ENCODE peak calls at places on chromosomes 1 and 21, in seven cellular contexts. H is GM23338; R is CD8-positive, alpha-beta memory T cell; S is activated effector memory CD4-positive, alpha-beta T cell treated with anti-CD3 and anti-CD28 coated beads, Interleukin-2, amount 50 U/mL, for 16 hours; M is fibroblast of pulmonary artery; Z is astrocyte of the spinal cord; U is esophagus muscularis mucosa. I is an unnamed sample.

GRCh38 chr1:233025156-233025555 is 74.7 kb downstream of the NTPCR start:
- DNase-seq in U (no peak), Z (peak), H (peak), R (no peak), M (peak), S (no peak), I (peak)

GRCh38 chr1:237814319-237814924 is 76.3 kb downstream of the ZP4 start:
- DNase-seq in H (peak), Z (peak), M (peak), R (no peak), S (no peak), U (no peak), I (peak)

GRCh38 chr1:158035976-158036583 is 42.6 kb downstream of the KIRREL1 start:
- DNase-seq in H (peak), Z (peak), R (no peak), S (no peak), U (no peak), M (peak), I (peak)

GRCh38 chr1:111218947-111219346 is 8.6 kb upstream of the CHI3L2 start:
- DNase-seq in S (no peak), H (no peak), U (no peak), R (no peak), M (no peak), Z (no peak), I (no peak)

GRCh38 chr21:23401278-23401677 is 2206.0 kb downstream of the MRPL39 start:
- DNase-seq in S (no peak), R (no peak), H (peak), U (no peak), M (peak), Z (no peak), I (peak)

GRCh38 chr1:50103615-50104081 is 5.1 kb upstream of the ELAVL4 start:
- DNase-seq in Z (no peak), R (no peak), M (no peak), U (peak), S (no peak), H (no peak), I (no peak)

GRCh38 chr1:41175546-41175945 is 66.6 kb downstream of the SCMH1 start:
- DNase-seq in H (no peak), R (no peak), U (no peak), S (no peak), M (peak), Z (peak), I (no peak)

GRCh38 chr1:226640737-226641136 is 92.2 kb downstream of the STUM start:
- DNase-seq in M (no peak), U (no peak), S (peak), H (no peak), R (no peak), Z (no peak), I (no peak)

GRCh38 chr1:206608108-206608698 is 4.1 kb downstream of the EIF2D start:
- DNase-seq in H (peak), Z (peak), R (peak), S (peak), M (peak), U (no peak), I (peak)

GRCh38 chr1:65141394-65141793 is 6.6 kb upstream of the AK4 start:
- DNase-seq in U (no peak), H (no peak), S (no peak), Z (no peak), M (peak), R (no peak), I (no peak)

GRCh38 chr21:45559216-45560105 is 17.2 kb upstream of the SLC19A1 start:
- DNase-seq in H (no peak), R (no peak), U (no peak), S (no peak), Z (no peak), M (no peak), I (no peak)

GRCh38 chr1:201250326-201251011 is 32.8 kb upstream of the PKP1 start:
- DNase-seq in H (no peak), R (no peak), S (peak), Z (no peak), U (peak), M (no peak), I (no peak)

GRCh38 chr1:88463401-88463800 is 220.7 kb upstream of the PKN2 start:
- DNase-seq in U (no peak), Z (no peak), R (no peak), M (no peak), H (no peak), S (no peak), I (no peak)

GRCh38 chr21:46500224-46500861 is 41.7 kb downstream of the DIP2A start:
- DNase-seq in M (peak), U (no peak), Z (peak), S (no peak), R (peak), H (no peak), I (peak)

GRCh38 chr1:54051936-54052469 is 1.0 kb downstream of the TMEM59 start:
- DNase-seq in H (peak), Z (peak), U (no peak), M (no peak), R (no peak), S (no peak), I (no peak)

GRCh38 chr21:33642896-33643657 is 776 bp downstream of the ITSN1 start:
- DNase-seq in S (peak), R (peak), U (no peak), Z (no peak), H (peak), M (no peak), I (peak)

GRCh38 chr1:7121622-7121988 is 336.4 kb downstream of the CAMTA1 start:
- DNase-seq in H (no peak), S (no peak), R (no peak), U (no peak), M (no peak), Z (peak), I (peak)

GRCh38 chr21:46116846-46117585 is 19.1 kb downstream of the COL6A2 start:
- DNase-seq in R (no peak), M (no peak), H (no peak), Z (no peak), U (no peak), S (no peak), I (no peak)

GRCh38 chr1:229158317-229159294 is 112.3 kb upstream of the RAB4A start:
- DNase-seq in U (no peak), M (no peak), S (no peak), H (no peak), R (no peak), Z (no peak), I (no peak)

GRCh38 chr1:187283984-187284383 is 455.2 kb downstream of the PLA2G4A start:
- DNase-seq in S (no peak), R (no peak), H (no peak), M (no peak), U (no peak), Z (no peak), I (no peak)

GRCh38 chr1:169794530-169795416 is at the start of gene METTL18:
- DNase-seq in Z (peak), H (peak), M (peak), R (peak), U (peak), S (peak), I (peak)

GRCh38 chr1:118396824-118397530 is 211.9 kb upstream of the SPAG17 start:
- DNase-seq in S (no peak), M (no peak), Z (no peak), R (no peak), U (no peak), H (no peak), I (no peak)

I was measured in astrocyte of the hippocampus.